ENCODE peak calls at places on chromosome 13, in nine cellular contexts. E is activated CD8-positive, alpha-beta T cell treated with anti-CD3 and anti-CD28 coated beads, Interleukin-2, amount 10 ng/mL, durations not matched to agents 7 days and 5 days; P is ovary; X is stimulated activated CD4-positive, alpha-beta T cell treated with anti-CD3 and anti-CD28 coated beads, Interleukin-4, amount 100 ng/mL, for 48 hours; I is activated naive CD8-positive, alpha-beta T cell treated with anti-CD3 and anti-CD28 coated beads, Interleukin-2, amount 50 U/mL, for 24 hours; V is HuH-7; Y is fibroblast of mammary gland; Z is psoas muscle; A is NCI-H748 treated with DMSO at 0.1 percent for 48 hours. L is an unnamed sample.

GRCh38 chr13:76991432-76991795 is 467 bp upstream of the CLN5 start:
- DNase-seq in V (no peak), E (peak), P (peak), A (no peak), X (peak), Y (no peak), Z (peak), I (peak), L (no peak)

GRCh38 chr13:98842858-98843481 is 90.5 kb upstream of the SLC15A1 start:
- DNase-seq in X (peak), V (peak), A (peak), E (peak), P (peak), Z (peak), Y (peak), I (peak), L (no peak)

GRCh38 chr13:76512676-76513277 is 373.4 kb downstream of the KCTD12 start:
- DNase-seq in X (no peak), I (no peak), Z (no peak), V (no peak), Y (peak), A (peak), E (no peak), P (no peak), L (peak)

GRCh38 chr13:113211774-113212173 is 2.4 kb downstream of the CUL4A start:
- DNase-seq in P (no peak), A (no peak), E (peak), I (peak), Z (no peak), Y (no peak), V (no peak), X (no peak), L (no peak)

GRCh38 chr13:95191821-95192220 is 109.4 kb downstream of the ABCC4 start:
- DNase-seq in P (peak), A (peak), X (peak), E (peak), Z (peak), I (peak), V (peak), Y (peak), L (no peak)

GRCh38 chr13:98571955-98572662 is 4.8 kb downstream of the STK24 start:
- DNase-seq in A (peak), V (no peak), Z (peak), I (no peak), X (no peak), E (peak), P (no peak), Y (peak), L (peak)

GRCh38 chr13:51416107-51416506 is 36.7 kb downstream of the INTS6 start:
- DNase-seq in E (no peak), X (no peak), I (no peak), Z (no peak), Y (no peak), V (no peak), P (no peak), A (no peak), L (no peak)

GRCh38 chr13:26839682-26840081 is 79.1 kb upstream of the GPR12 start:
- DNase-seq in P (no peak), I (no peak), V (no peak), Y (no peak), E (no peak), X (no peak), A (no peak), Z (no peak), L (no peak)

GRCh38 chr13:51241720-51242119 is 19.5 kb downstream of the FAM124A start:
- DNase-seq in P (no peak), V (no peak), I (no peak), E (no peak), Y (peak), A (no peak), Z (no peak), X (no peak), L (no peak)

GRCh38 chr13:45048890-45049407 is 59.6 kb downstream of the GPALPP1 start:
- DNase-seq in A (no peak), E (no peak), V (no peak), P (no peak), Y (no peak), X (no peak), Z (no peak), I (no peak), L (no peak)

GRCh38 chr13:84933797-84934196 is 865.4 kb downstream of the SLITRK6 start:
- DNase-seq in Y (no peak), E (no peak), V (no peak), Z (no peak), A (no peak), X (no peak), I (no peak), P (no peak), L (no peak)

GRCh38 chr13:39417131-39417530 is 185.9 kb downstream of the LHFPL6 start:
- DNase-seq in I (no peak), P (no peak), Y (no peak), E (no peak), A (no peak), Z (no peak), V (peak), X (no peak), L (no peak)

GRCh38 chr13:51681037-51681678 is 96.9 kb downstream of the WDFY2 start:
- DNase-seq in Y (peak), V (no peak), I (no peak), E (no peak), X (no peak), P (no peak), A (no peak), Z (no peak), L (peak)